ENCODE peak calls at places on chromosomes 6 and 20, in nine cellular contexts. V, B, T, J, G, O, I, K and Z are unnamed samples.

GRCh38 chr6:57021086-57021720 is 25.3 kb upstream of the KIAA1586 start:
- DNase-seq in V (no peak), B (peak), T (peak), J (peak), G (peak), O (peak), I (peak), K (no peak), Z (no peak)

GRCh38 chr6:167811689-167812487 is 14.8 kb upstream of the AFDN start:
- DNase-seq in V (no peak), B (no peak), T (peak), J (no peak), G (no peak), O (no peak), I (no peak), K (no peak), Z (no peak)

GRCh38 chr20:56952258-56952929 is 314.0 kb downstream of the BMP7 start:
- DNase-seq in V (no peak), B (no peak), T (no peak), J (no peak), G (no peak), O (no peak), I (no peak), K (no peak), Z (no peak)

GRCh38 chr6:3748208-3748701 is 3.3 kb downstream of the PXDC1 start:
- DNase-seq in V (no peak), B (peak), T (no peak), J (peak), G (peak), O (peak), I (peak), K (no peak), Z (no peak)

GRCh38 chr6:152458648-152459047 is 178.5 kb downstream of the SYNE1 start:
- DNase-seq in V (no peak), B (no peak), T (peak), J (peak), G (no peak), O (no peak), I (no peak), K (no peak), Z (no peak)

GRCh38 chr6:43286456-43286994 is 11.5 kb upstream of the SLC22A7 start:
- DNase-seq in V (no peak), B (no peak), T (no peak), J (no peak), G (no peak), O (no peak), I (no peak), K (no peak), Z (no peak)

GRCh38 chr20:47854687-47855212 is 69.5 kb upstream of the SULF2 start:
- DNase-seq in V (no peak), B (no peak), T (no peak), J (peak), G (peak), O (peak), I (peak), K (peak), Z (no peak)

GRCh38 chr20:8858181-8858794 is 210.6 kb upstream of the PLCB4 start:
- DNase-seq in V (no peak), B (no peak), T (no peak), J (no peak), G (no peak), O (no peak), I (no peak), K (no peak), Z (no peak)

GRCh38 chr20:40954521-40955165 is 74.0 kb upstream of the TOP1 start:
- DNase-seq in V (no peak), B (no peak), T (no peak), J (no peak), G (no peak), O (no peak), I (no peak), K (no peak), Z (no peak)

GRCh38 chr6:42729731-42730130 is 7.3 kb upstream of the PRPH2 start:
- DNase-seq in V (no peak), B (no peak), T (no peak), J (peak), G (peak), O (no peak), I (no peak), K (no peak), Z (no peak)

GRCh38 chr6:70162972-70163371 is 139.9 kb downstream of the COL9A1 start:
- DNase-seq in V (no peak), B (no peak), T (no peak), J (no peak), G (no peak), O (no peak), I (no peak), K (no peak), Z (no peak)

GRCh38 chr20:41510224-41510623 is 108.0 kb downstream of the CHD6 start:
- DNase-seq in V (no peak), B (no peak), T (no peak), J (no peak), G (no peak), O (no peak), I (no peak), K (no peak), Z (no peak)

GRCh38 chr6:109260126-109260525 is 122.1 kb downstream of the CD164 start:
- DNase-seq in V (no peak), B (no peak), T (no peak), J (peak), G (peak), O (no peak), I (no peak), K (no peak), Z (no peak)

GRCh38 chr20:54078296-54078695 is 7.9 kb upstream of the BCAS1 start:
- DNase-seq in V (no peak), B (no peak), T (no peak), J (no peak), G (no peak), O (no peak), I (no peak), K (no peak), Z (no peak)

GRCh38 chr6:56889492-56889891 is 65.4 kb upstream of the BEND6 start:
- DNase-seq in V (no peak), B (no peak), T (no peak), J (no peak), G (no peak), O (no peak), I (no peak), K (no peak), Z (no peak)

GRCh38 chr6:169479783-169480495 is 221.9 kb downstream of the WDR27 start:
- DNase-seq in V (no peak), B (no peak), T (no peak), J (no peak), G (no peak), O (no peak), I (no peak), K (no peak), Z (no peak)

GRCh38 chr20:23857954-23858565 is 21.5 kb downstream of the CST5 start:
- DNase-seq in V (no peak), B (no peak), T (no peak), J (no peak), G (no peak), O (no peak), I (no peak), K (no peak), Z (no peak)

GRCh38 chr6:34247481-34248197 is 1.2 kb downstream of the SMIM29 start:
- DNase-seq in V (no peak), B (no peak), T (no peak), J (no peak), G (no peak), O (peak), I (no peak), K (no peak), Z (no peak)

GRCh38 chr6:56524891-56525703 is 117.6 kb downstream of the DST start:
- DNase-seq in V (no peak), B (peak), T (no peak), J (peak), G (peak), O (no peak), I (no peak), K (no peak), Z (no peak)

GRCh38 chr6:56849876-56850275 is 105.0 kb upstream of the BEND6 start:
- DNase-seq in V (peak), B (peak), T (no peak), J (peak), G (peak), O (no peak), I (no peak), K (no peak), Z (no peak)

GRCh38 chr20:63473555-63474449 is 1.3 kb upstream of the KCNQ2 start:
- DNase-seq in V (no peak), B (no peak), T (peak), J (no peak), G (no peak), O (no peak), I (no peak), K (no peak), Z (no peak)

GRCh38 chr20:25389381-25389857 is 1.2 kb downstream of the ABHD12 start:
- DNase-seq in V (no peak), B (no peak), T (no peak), J (peak), G (peak), O (no peak), I (no peak), K (no peak), Z (no peak)

GRCh38 chr6:36727491-36728021 is 29.9 kb downstream of the RAB44 start:
- DNase-seq in V (no peak), B (no peak), T (peak), J (peak), G (no peak), O (no peak), I (no peak), K (peak), Z (no peak)